ENCODE peak calls at places on chromosomes 16 and 17, in seven cellular contexts. P is thoracic aorta, W is B cell, D is GM20000, L is HFF-Myc, E is progenitor cell of endocrine pancreas, S is epithelial cell of esophagus. X is an unnamed sample.

GRCh38 chr17:42679492-42680330 is 1.9 kb downstream of the CCR10 start:
- DNase-seq in P (no peak), W (peak), D (peak), L (no peak), E (peak), S (peak), X (peak)

GRCh38 chr17:61605692-61606091 is 14.7 kb upstream of the NACA2 start:
- DNase-seq in P (no peak), W (no peak), D (no peak), L (no peak), E (no peak), S (no peak), X (no peak)

GRCh38 chr17:27414686-27415085 is 41.6 kb upstream of the KSR1 start:
- DNase-seq in P (no peak), W (no peak), D (no peak), L (no peak), E (no peak), S (no peak), X (no peak)

GRCh38 chr16:56774009-56774408 is 44.1 kb downstream of the NUP93 start:
- DNase-seq in P (no peak), W (no peak), D (no peak), L (no peak), E (no peak), S (no peak), X (no peak)

GRCh38 chr16:79181419-79181818 is 419.1 kb downstream of the MAF start:
- DNase-seq in P (no peak), W (no peak), D (no peak), L (no peak), E (no peak), S (no peak), X (no peak)

GRCh38 chr17:82400830-82401229 is 17.3 kb upstream of the HEXD start:
- DNase-seq in P (no peak), W (peak), D (peak), L (no peak), E (no peak), S (no peak), X (no peak)

GRCh38 chr16:19429271-19429670 is 11.6 kb downstream of the TMC5 start:
- DNase-seq in P (no peak), W (no peak), D (no peak), L (no peak), E (no peak), S (no peak), X (no peak)

GRCh38 chr17:1907818-1908698 is 78.3 kb downstream of the RPA1 start:
- DNase-seq in P (no peak), W (peak), D (peak), L (no peak), E (no peak), S (peak), X (peak)

GRCh38 chr16:55567382-55567781 is 898 bp downstream of the CAPNS2 start:
- DNase-seq in P (no peak), W (no peak), D (no peak), L (no peak), E (no peak), S (peak), X (no peak)

GRCh38 chr16:18979936-18980335 is 3.8 kb upstream of the TMC7 start:
- DNase-seq in P (no peak), W (no peak), D (no peak), L (no peak), E (no peak), S (no peak), X (no peak)

GRCh38 chr17:42787266-42787665 is 6.9 kb downstream of the WNK4 start:
- DNase-seq in P (no peak), W (no peak), D (no peak), L (no peak), E (no peak), S (no peak), X (no peak)

GRCh38 chr16:85554791-85555548 is 58.2 kb upstream of the GSE1 start:
- DNase-seq in P (peak), W (peak), D (peak), L (no peak), E (peak), S (peak), X (peak)

GRCh38 chr16:57622361-57623250 is 5.8 kb upstream of the ADGRG1 start:
- DNase-seq in P (no peak), W (no peak), D (no peak), L (no peak), E (no peak), S (no peak), X (no peak)

GRCh38 chr16:87202346-87202745 is 114.8 kb downstream of the C16orf95 start:
- DNase-seq in P (no peak), W (no peak), D (no peak), L (no peak), E (no peak), S (no peak), X (no peak)

GRCh38 chr16:117381-118365 is 20.8 kb downstream of the NPRL3 start:
- DNase-seq in P (no peak), W (peak), D (peak), L (no peak), E (peak), S (peak), X (peak)

GRCh38 chr16:26930776-26931175 is 136.0 kb upstream of the C16orf82 start:
- DNase-seq in P (no peak), W (no peak), D (no peak), L (no peak), E (no peak), S (no peak), X (no peak)

GRCh38 chr17:47949951-47950350 is 7.7 kb downstream of the PRR15L start:
- DNase-seq in P (no peak), W (no peak), D (no peak), L (no peak), E (no peak), S (no peak), X (no peak)

GRCh38 chr17:1577186-1577585 is 14.6 kb upstream of the PITPNA start:
- DNase-seq in P (peak), W (no peak), D (peak), L (peak), E (no peak), S (peak), X (no peak)

GRCh38 chr16:89958068-89958467 is 9.5 kb downstream of the DEF8 start:
- DNase-seq in P (no peak), W (no peak), D (no peak), L (no peak), E (no peak), S (peak), X (peak)

GRCh38 chr16:57865746-57866528 is 63.6 kb upstream of the KIFC3 start:
- DNase-seq in P (no peak), W (no peak), D (no peak), L (no peak), E (no peak), S (peak), X (no peak)

GRCh38 chr17:50186661-50187402 is 14.6 kb downstream of the COL1A1 start:
- DNase-seq in P (no peak), W (no peak), D (no peak), L (no peak), E (no peak), S (no peak), X (no peak)

GRCh38 chr16:79050063-79050462 is 550.5 kb downstream of the MAF start:
- DNase-seq in P (no peak), W (no peak), D (no peak), L (no peak), E (no peak), S (peak), X (no peak)

GRCh38 chr16:9695152-9695551 is 487.1 kb downstream of the GRIN2A start:
- DNase-seq in P (no peak), W (no peak), D (no peak), L (no peak), E (no peak), S (no peak), X (no peak)

GRCh38 chr17:79811036-79811887 is 14.4 kb upstream of the CBX8 start:
- DNase-seq in P (no peak), W (peak), D (peak), L (no peak), E (peak), S (peak), X (peak)

GRCh38 chr16:53822936-53823529 is 119.1 kb downstream of the FTO start:
- DNase-seq in P (no peak), W (peak), D (peak), L (no peak), E (no peak), S (no peak), X (no peak)

GRCh38 chr16:23784811-23785447 is 30.1 kb downstream of the CHP2 start:
- DNase-seq in P (no peak), W (no peak), D (no peak), L (no peak), E (no peak), S (peak), X (no peak)

GRCh38 chr17:49013311-49014205 is 16.4 kb downstream of the IGF2BP1 start:
- DNase-seq in P (no peak), W (no peak), D (no peak), L (no peak), E (peak), S (no peak), X (peak)

GRCh38 chr17:8300629-8301242 is 5.5 kb upstream of the SLC25A35 start:
- DNase-seq in P (no peak), W (peak), D (peak), L (no peak), E (peak), S (peak), X (peak)

GRCh38 chr17:78401246-78401645 is 22.8 kb downstream of the PGS1 start:
- DNase-seq in P (no peak), W (no peak), D (no peak), L (no peak), E (no peak), S (peak), X (no peak)

GRCh38 chr17:1709971-1710806 is at the start of gene TLCD2:
- DNase-seq in P (no peak), W (peak), D (peak), L (no peak), E (peak), S (peak), X (peak)

GRCh38 chr16:53775821-53776431 is 72.0 kb downstream of the FTO start:
- DNase-seq in P (peak), W (no peak), D (no peak), L (peak), E (no peak), S (peak), X (no peak)

GRCh38 chr17:4233668-4234258 is 30.0 kb downstream of the ANKFY1 start:
- DNase-seq in P (no peak), W (no peak), D (no peak), L (no peak), E (no peak), S (no peak), X (no peak)

GRCh38 chr17:9811086-9811485 is 10.8 kb downstream of the GSG1L2 start:
- DNase-seq in P (no peak), W (no peak), D (no peak), L (no peak), E (no peak), S (peak), X (no peak)

GRCh38 chr17:1592751-1593629 is 30.4 kb upstream of the PITPNA start:
- DNase-seq in P (no peak), W (peak), D (peak), L (no peak), E (no peak), S (no peak), X (no peak)

GRCh38 chr16:89330177-89330856 is 112.8 kb downstream of the ZNF778 start:
- DNase-seq in P (no peak), W (no peak), D (no peak), L (no peak), E (no peak), S (peak), X (peak)

GRCh38 chr16:12613131-12613991 is 190.3 kb downstream of the CPPED1 start:
- DNase-seq in P (no peak), W (no peak), D (no peak), L (no peak), E (no peak), S (peak), X (no peak)

GRCh38 chr16:30976486-30976885 is 8.5 kb upstream of the HSD3B7 start:
- DNase-seq in P (no peak), W (no peak), D (no peak), L (no peak), E (no peak), S (no peak), X (no peak)

GRCh38 chr16:30974348-30974747 is 10.7 kb upstream of the HSD3B7 start:
- DNase-seq in P (no peak), W (no peak), D (no peak), L (no peak), E (no peak), S (no peak), X (no peak)

GRCh38 chr16:30971298-30971697 is 13.7 kb upstream of the HSD3B7 start:
- DNase-seq in P (no peak), W (no peak), D (no peak), L (no peak), E (no peak), S (no peak), X (no peak)

GRCh38 chr16:30969246-30969842 is 11.8 kb downstream of the SETD1A start:
- DNase-seq in P (no peak), W (no peak), D (no peak), L (no peak), E (no peak), S (no peak), X (no peak)

GRCh38 chr16:30972872-30973271 is 12.1 kb upstream of the HSD3B7 start:
- DNase-seq in P (no peak), W (no peak), D (no peak), L (no peak), E (no peak), S (no peak), X (no peak)
- TF ChIP-seq CTCF in P (no peak), W (no peak), D (no peak), L (peak), E (no peak), S (no peak), X (no peak)

GRCh38 chr17:41417576-41418015 is 6.8 kb downstream of the KRT37 start:
- DNase-seq in P (no peak), W (peak), D (peak), L (no peak), E (peak), S (peak), X (peak)
- TF ChIP-seq CTCF in P (no peak), W (peak), D (peak), L (peak), E (peak), S (peak), X (peak)

GRCh38 chr17:32497431-32498205 is 10.8 kb downstream of the CDK5R1 start:
- DNase-seq in P (no peak), W (no peak), D (no peak), L (no peak), E (no peak), S (peak), X (no peak)
- TF ChIP-seq CTCF in P (no peak), W (no peak), D (no peak), L (peak), E (no peak), S (peak), X (no peak)

GRCh38 chr17:67360880-67361279 is 5.5 kb downstream of the PSMD12 start:
- DNase-seq in P (no peak), W (no peak), D (no peak), L (no peak), E (no peak), S (peak), X (no peak)

GRCh38 chr17:67362173-67362572 is 4.2 kb downstream of the PSMD12 start:
- DNase-seq in P (no peak), W (no peak), D (no peak), L (no peak), E (no peak), S (no peak), X (no peak)

GRCh38 chr17:67365762-67366192 is 600 bp downstream of the PSMD12 start:
- DNase-seq in P (no peak), W (peak), D (no peak), L (no peak), E (no peak), S (peak), X (no peak)

GRCh38 chr17:67364847-67365761 is 1.3 kb downstream of the PSMD12 start:
- DNase-seq in P (no peak), W (no peak), D (no peak), L (no peak), E (no peak), S (no peak), X (no peak)

DNA sequence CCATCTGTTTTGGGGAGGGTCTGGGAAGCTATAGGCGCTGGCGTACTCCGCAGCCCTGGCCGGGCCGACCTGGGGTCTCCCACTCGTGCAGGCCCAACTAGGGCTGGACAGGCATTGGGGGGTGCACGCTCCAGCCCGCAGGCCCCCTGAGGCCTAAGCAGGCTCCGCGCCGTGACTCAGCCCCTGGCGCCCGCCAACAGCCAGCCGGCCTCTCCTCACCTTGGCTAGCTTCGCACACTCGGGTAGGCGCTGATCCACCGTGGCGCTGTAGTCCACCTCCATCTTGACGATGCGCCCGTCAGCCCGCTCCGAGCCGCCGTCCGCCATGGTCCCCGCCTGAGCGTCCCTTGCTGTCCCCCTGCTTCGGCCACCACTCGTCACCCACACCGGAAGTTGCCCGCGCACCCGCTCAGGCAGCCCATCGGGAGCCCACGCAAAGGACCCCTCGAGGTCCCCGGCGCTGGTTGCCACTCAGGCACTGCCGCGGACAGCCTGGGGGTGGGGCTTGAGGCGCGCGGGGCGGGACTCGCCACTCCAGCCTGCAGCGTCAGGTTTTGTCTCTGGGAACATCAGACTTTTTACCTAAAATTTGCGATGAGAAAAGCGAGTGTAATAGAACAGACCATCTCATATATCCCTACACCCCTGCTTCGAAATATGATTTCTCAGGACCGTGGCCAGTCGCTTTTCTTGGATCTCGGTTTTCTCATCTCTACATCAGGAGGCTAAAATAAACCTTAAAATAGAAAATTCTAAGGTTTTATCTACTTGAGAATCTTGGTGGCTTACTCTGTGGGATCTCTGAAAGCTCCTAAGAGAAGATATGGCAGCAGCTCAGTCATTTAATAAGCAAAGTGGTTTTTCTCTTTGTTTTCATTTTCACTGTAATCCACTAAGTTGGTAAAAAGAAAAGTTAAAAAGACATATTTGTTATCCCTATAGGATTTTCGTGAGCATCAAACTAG is at the start of gene PSMD12:
- DNase-seq in P (peak), W (peak), D (peak), L (peak), E (peak), S (peak), X (peak)
- TF ChIP-seq CTCF in P (no peak), W (no peak), D (no peak), L (no peak), E (no peak), S (no peak), X (no peak)

GRCh38 chr16:60225541-60225940 is 1491.4 kb upstream of the GOT2 start:
- DNase-seq in P (no peak), W (no peak), D (no peak), L (no peak), E (no peak), S (no peak), X (no peak)
- TF ChIP-seq CTCF in P (no peak), W (no peak), D (no peak), L (no peak), E (no peak), S (no peak), X (no peak)